ENCODE peak calls at places on chromosome 5, in four cellular contexts. Y is CD8-positive, alpha-beta T cell; S is cardiac muscle cell; C is IMR-90. V is an unnamed sample. For H3K4me1, the result is how much of the 10 kb centered on the place peaks cover.

GRCh38 chr5:16755641-16756040 is 138.8 kb upstream of the RETREG1 start:
- DNase-seq in C (no peak), S (no peak), Y (no peak), V (no peak)

GRCh38 chr5:53256746-53257145 is 147.2 kb upstream of the MOCS2 start:
- DNase-seq in S (peak), C (peak), Y (no peak), V (no peak)

GRCh38 chr5:113345261-113345940 is 89.4 kb downstream of the TSSK1B start:
- DNase-seq in S (peak), C (peak), Y (no peak), V (no peak)

GRCh38 chr5:124746916-124747769 is 704 bp upstream of the ZNF608 start:
- DNase-seq in S (peak), C (peak), Y (no peak), V (peak)

GRCh38 chr5:124652892-124653441 is 93.5 kb downstream of the ZNF608 start:
- DNase-seq in C (no peak), Y (no peak), S (no peak), V (no peak)

GRCh38 chr5:178436326-178436940 is 153.8 kb downstream of the COL23A1 start:
- DNase-seq in C (no peak), S (no peak), Y (no peak), V (no peak)

GRCh38 chr5:138981606-138982005 is 106.5 kb upstream of the LRRTM2 start:
- DNase-seq in Y (peak), S (peak), C (no peak), V (peak)

GRCh38 chr5:109853362-109853761 is 163.6 kb downstream of the MAN2A1 start:
- DNase-seq in C (no peak), S (peak), Y (no peak), V (no peak)

GRCh38 chr5:58450811-58451629 is 8.9 kb downstream of the PLK2 start:
- DNase-seq in S (peak), C (peak), Y (no peak), V (no peak)

GRCh38 chr5:97106183-97106582 is 36.2 kb downstream of the LIX1 start:
- DNase-seq in Y (no peak), C (no peak), S (no peak), V (no peak)

GRCh38 chr5:37189355-37189754 is 59.8 kb downstream of the CPLANE1 start:
- DNase-seq in S (no peak), Y (no peak), C (peak), V (no peak)

GRCh38 chr5:39167973-39168345 is 51.4 kb downstream of the FYB1 start:
- DNase-seq in C (no peak), S (no peak), Y (no peak), V (no peak)

GRCh38 chr5:77232545-77232944 is 22.1 kb downstream of the PDE8B start:
- DNase-seq in S (no peak), C (no peak), Y (no peak), V (no peak)

GRCh38 chr5:135576075-135576599 is 2.7 kb downstream of the CXCL14 start:
- DNase-seq in S (peak), C (peak), Y (no peak), V (no peak)

GRCh38 chr5:135578305-135578684 is 496 bp downstream of the CXCL14 start:
- DNase-seq in Y (no peak), C (no peak), S (no peak), V (no peak)

GRCh38 chr5:135577421-135577820 is 1.4 kb downstream of the CXCL14 start:
- DNase-seq in C (no peak), Y (no peak), S (no peak), V (no peak)

GRCh38 chr5:135582099-135582781 is 3.4 kb upstream of the CXCL14 start:
- DNase-seq in S (no peak), Y (no peak), C (no peak), V (no peak)

GRCh38 chr5:135578685-135579341 is at the start of gene CXCL14:
- DNase-seq in C (peak), S (peak), Y (no peak), V (no peak)
- H3K4me1 ChIP-seq in C (under half), S (under half), Y (under half), V (under half)

GRCh38 chr5:127011961-127012644 is 18.3 kb downstream of the MARCHF3 start:
- DNase-seq in S (no peak), Y (no peak), C (peak), V (no peak)
- H3K4me1 ChIP-seq in S (under half), Y (under half), C (under half), V (under half)

GRCh38 chr5:170291324-170291847 is 6.2 kb downstream of the LCP2 start:
- DNase-seq in S (no peak), C (no peak), Y (no peak), V (no peak)

GRCh38 chr5:170293273-170293672 is 4.3 kb downstream of the LCP2 start:
- DNase-seq in S (no peak), Y (peak), C (no peak), V (no peak)

GRCh38 chr5:170296036-170296934 is 1.3 kb downstream of the LCP2 start:
- DNase-seq in C (no peak), S (no peak), Y (no peak), V (no peak)

GRCh38 chr5:170289749-170290148 is 7.8 kb downstream of the LCP2 start:
- DNase-seq in S (no peak), Y (no peak), C (no peak), V (no peak)

DNA sequence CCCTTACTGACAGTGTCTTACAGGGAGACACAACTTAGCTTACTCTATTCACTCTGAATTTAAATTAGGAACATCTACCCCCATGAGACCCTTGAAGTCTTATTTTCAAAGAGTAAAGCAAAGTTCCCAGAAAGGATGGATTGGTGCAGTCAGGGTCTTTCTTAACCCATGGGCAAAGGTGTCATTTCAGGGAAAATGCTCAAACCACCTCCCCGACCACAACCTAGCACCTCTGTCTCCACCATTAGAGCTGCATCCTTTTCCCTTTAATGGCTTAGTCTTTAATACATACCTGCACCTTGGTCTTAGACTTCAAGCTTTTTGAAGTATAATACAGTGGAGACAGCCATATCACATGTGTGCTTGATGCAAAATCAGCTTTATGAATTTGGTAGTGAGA is 5.1 kb downstream of the LCP2 start:
- DNase-seq in S (no peak), C (no peak), Y (no peak), V (no peak)
- H3K4me1 ChIP-seq in S (under half), C (under half), Y (half or more), V (under half)

DNA sequence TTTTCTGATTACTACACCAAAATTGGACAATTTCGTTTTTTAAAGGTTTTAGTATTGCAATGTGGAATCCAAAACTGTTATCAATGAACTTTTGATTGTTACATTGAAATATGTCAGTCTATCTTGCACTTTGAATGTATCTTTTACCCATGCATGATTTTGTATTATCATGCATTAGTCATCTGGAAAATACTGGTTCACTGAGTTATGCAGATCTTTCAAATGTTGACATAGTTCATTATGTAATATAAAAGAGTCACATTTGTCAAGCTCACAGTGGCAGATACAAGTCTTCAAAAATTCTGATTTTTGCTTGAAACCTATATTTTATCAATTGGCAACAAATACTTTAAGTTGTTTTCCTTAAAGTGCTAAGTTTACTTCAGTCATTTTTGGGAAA is 85.2 kb downstream of the NR3C1 start:
- DNase-seq in C (no peak), S (no peak), Y (no peak), V (no peak)
- H3K4me1 ChIP-seq in C (under half), S (under half), Y (under half), V (under half)

GRCh38 chr5:95735436-95735835 is 4.3 kb downstream of the RHOBTB3 start:
- DNase-seq in S (no peak), C (no peak), Y (no peak), V (no peak)
- H3K4me1 ChIP-seq in S (under half), C (under half), Y (under half), V (under half)

GRCh38 chr5:168017313-168017712 is 274.1 kb upstream of the WWC1 start:
- DNase-seq in Y (no peak), C (no peak), S (no peak), V (no peak)

GRCh38 chr5:168014423-168014822 is 277.0 kb upstream of the WWC1 start:
- DNase-seq in S (no peak), C (no peak), Y (no peak), V (no peak)

GRCh38 chr5:168013546-168013945 is 277.9 kb upstream of the WWC1 start:
- DNase-seq in Y (no peak), C (no peak), S (no peak), V (no peak)

GRCh38 chr5:168012006-168012405 is 279.4 kb upstream of the WWC1 start:
- DNase-seq in C (no peak), S (no peak), Y (no peak), V (no peak)

GRCh38 chr5:168015506-168015905 is 275.9 kb upstream of the WWC1 start:
- DNase-seq in C (peak), Y (no peak), S (peak), V (no peak)
- H3K4me1 ChIP-seq in C (under half), Y (under half), S (under half), V (under half)

GRCh38 chr5:3320317-3320865 is 275.2 kb upstream of the IRX1 start:
- DNase-seq in C (no peak), S (no peak), Y (no peak), V (peak)

GRCh38 chr5:3323144-3323543 is 272.5 kb upstream of the IRX1 start:
- DNase-seq in S (no peak), C (no peak), Y (no peak), V (no peak)

GRCh38 chr5:3322642-3323041 is 273.0 kb upstream of the IRX1 start:
- DNase-seq in Y (no peak), S (no peak), C (no peak), V (no peak)

GRCh38 chr5:3324421-3325101 is 271.1 kb upstream of the IRX1 start:
- DNase-seq in Y (no peak), C (no peak), S (peak), V (no peak)

GRCh38 chr5:3321923-3322322 is 273.7 kb upstream of the IRX1 start:
- DNase-seq in Y (no peak), C (no peak), S (no peak), V (peak)
- H3K4me1 ChIP-seq in Y (under half), C (under half), S (under half), V (under half)

V was measured in ascending aorta.